ENCODE peak calls at places on chromosomes 13 and 19, in ten cellular contexts. W is non-pigmented ciliary epithelial cell; R is T-helper 17 cell; S is NCI-H510A treated with DMSO at 0.1 percent for 48 hours; H is small intestine; I is HFF-Myc; U is effector memory CD8-positive, alpha-beta T cell; P is NCI-H1092; F is NCI-H2081; Y is NCI-H774. A is an unnamed sample.

GRCh38 chr13:56351041-56351440 is 789.7 kb upstream of the PRR20A start:
- DNase-seq in W (no peak), R (no peak), S (peak; percentile 50), H (no peak), I (no peak), U (no peak), P (no peak), F (peak; percentile 8), Y (no peak), A (no peak)

GRCh38 chr19:18206018-18206417 is 2.2 kb upstream of the RAB3A start:
- DNase-seq in W (no peak), R (no peak), S (no peak), H (no peak), I (no peak), U (no peak), P (no peak), F (no peak), Y (no peak), A (no peak)

GRCh38 chr19:14582894-14583340 is at the start of gene CLEC17A:
- DNase-seq in W (no peak), R (no peak), S (no peak), H (no peak), I (no peak), U (no peak), P (no peak), F (no peak), Y (no peak), A (peak; percentile 66)

GRCh38 chr13:89688908-89689307 is 1658.6 kb upstream of the MIR17HG start:
- DNase-seq in W (no peak), R (no peak), S (no peak), H (no peak), I (no peak), U (no peak), P (no peak), F (no peak), Y (no peak), A (no peak)

GRCh38 chr13:51763486-51763885 is 40.5 kb downstream of the DHRS12 start:
- DNase-seq in W (no peak), R (no peak), S (no peak), H (no peak), I (no peak), U (no peak), P (no peak), F (no peak), Y (no peak), A (no peak)

GRCh38 chr13:44181938-44182337 is 191.7 kb upstream of the SERP2 start:
- DNase-seq in W (no peak), R (no peak), S (no peak), H (no peak), I (no peak), U (no peak), P (no peak), F (no peak), Y (no peak), A (no peak)

GRCh38 chr19:5249526-5249925 is 91.1 kb downstream of the PTPRS start:
- DNase-seq in W (no peak), R (no peak), S (no peak), H (no peak), I (no peak), U (no peak), P (no peak), F (no peak), Y (no peak), A (no peak)

GRCh38 chr13:30708541-30708940 is 26.8 kb upstream of the ALOX5AP start:
- DNase-seq in W (peak; percentile 52), R (no peak), S (no peak), H (no peak), I (no peak), U (no peak), P (no peak), F (no peak), Y (no peak), A (no peak)

GRCh38 chr19:48490980-48491792 is 20.4 kb downstream of the LMTK3 start:
- DNase-seq in W (no peak), R (peak; percentile 64), S (peak; percentile 19), H (peak; percentile 61), I (no peak), U (peak; percentile 45), P (no peak), F (peak; percentile 36), Y (peak; percentile 60), A (no peak)

GRCh38 chr19:35216833-35217707 is 11.5 kb downstream of the FAM187B start:
- DNase-seq in W (no peak), R (no peak), S (no peak), H (no peak), I (no peak), U (peak; percentile 38), P (no peak), F (no peak), Y (peak; percentile 11), A (no peak)

GRCh38 chr19:3494559-3494958 is 5.9 kb downstream of the DOHH start:
- DNase-seq in W (no peak), R (peak; percentile 32), S (no peak), H (no peak), I (no peak), U (no peak), P (no peak), F (no peak), Y (no peak), A (no peak)

GRCh38 chr19:47284324-47284899 is 9.7 kb downstream of the INAFM1 start:
- DNase-seq in W (no peak), R (no peak), S (peak; percentile 71), H (peak; percentile 60), I (peak; percentile 66), U (peak; percentile 66), P (peak; percentile 5), F (peak; percentile 50), Y (peak; percentile 7), A (no peak)

GRCh38 chr19:11581740-11582139 is 4.3 kb upstream of the ACP5 start:
- DNase-seq in W (no peak), R (no peak), S (no peak), H (no peak), I (no peak), U (no peak), P (no peak), F (no peak), Y (no peak), A (peak; percentile 96)

A was measured in GM12878.